ENCODE peak calls at places on chromosomes 4 and X, in seven cellular contexts. One of them, this sample, is unnamed.

GRCh38 chr4:184097240-184097619 is 120.4 kb downstream of the ENPP6 start:
- DNase-seq in heart left ventricle: peak; percentile 61
- DNase-seq in ovary: peak; percentile 75
- DNase-seq in GM23248: peak; percentile 20
- DNase-seq in tibial nerve: peak; percentile 40
- DNase-seq in WERI-Rb-1: no peak
- DNase-seq in upper lobe of right lung: peak; percentile 76
- DNase-seq in this sample: peak; percentile 87

GRCh38 chr4:7727727-7728126 is 211.9 kb downstream of the AFAP1 start:
- DNase-seq in ovary: no peak
- DNase-seq in WERI-Rb-1: no peak
- DNase-seq in upper lobe of right lung: no peak
- DNase-seq in GM23248: peak; percentile 66
- DNase-seq in tibial nerve: no peak
- DNase-seq in heart left ventricle: no peak
- DNase-seq in this sample: no peak

GRCh38 chr4:165768281-165768680 is 104.8 kb upstream of the TLL1 start:
- DNase-seq in heart left ventricle: no peak
- DNase-seq in GM23248: no peak
- DNase-seq in upper lobe of right lung: no peak
- DNase-seq in tibial nerve: no peak
- DNase-seq in ovary: no peak
- DNase-seq in WERI-Rb-1: no peak
- DNase-seq in this sample: no peak

GRCh38 chr4:109434007-109434792 is 585 bp downstream of the SEC24B start:
- DNase-seq in heart left ventricle: peak; percentile 53
- DNase-seq in tibial nerve: peak; percentile 16
- DNase-seq in GM23248: peak; percentile 66
- DNase-seq in WERI-Rb-1: peak; percentile 36
- DNase-seq in ovary: peak; percentile 71
- DNase-seq in upper lobe of right lung: peak; percentile 78
- DNase-seq in this sample: peak; percentile 56

GRCh38 chr4:32931475-32931874 is 2211.3 kb downstream of the PCDH7 start:
- DNase-seq in WERI-Rb-1: no peak
- DNase-seq in ovary: no peak
- DNase-seq in tibial nerve: no peak
- DNase-seq in upper lobe of right lung: no peak
- DNase-seq in heart left ventricle: no peak
- DNase-seq in GM23248: no peak
- DNase-seq in this sample: no peak

GRCh38 chr4:184748251-184748652 is 14.4 kb upstream of the CENPU start:
- DNase-seq in heart left ventricle: peak; percentile 72
- DNase-seq in GM23248: no peak
- DNase-seq in ovary: no peak
- DNase-seq in tibial nerve: no peak
- DNase-seq in WERI-Rb-1: no peak
- DNase-seq in upper lobe of right lung: peak; percentile 71
- DNase-seq in this sample: peak; percentile 91

GRCh38 chrX:54419559-54420302 is 20.5 kb upstream of the TSR2 start:
- DNase-seq in GM23248: no peak
- DNase-seq in WERI-Rb-1: no peak
- DNase-seq in ovary: no peak
- DNase-seq in tibial nerve: no peak
- DNase-seq in upper lobe of right lung: no peak
- DNase-seq in heart left ventricle: peak; percentile 27
- DNase-seq in this sample: no peak

GRCh38 chr4:133095591-133095990 is 53.5 kb upstream of the PCDH10 start:
- DNase-seq in ovary: no peak
- DNase-seq in WERI-Rb-1: no peak
- DNase-seq in GM23248: no peak
- DNase-seq in heart left ventricle: no peak
- DNase-seq in tibial nerve: no peak
- DNase-seq in upper lobe of right lung: no peak
- DNase-seq in this sample: no peak

GRCh38 chr4:152032722-152033131 is 271.9 kb upstream of the GATB start:
- DNase-seq in heart left ventricle: peak; percentile 58
- DNase-seq in ovary: no peak
- DNase-seq in upper lobe of right lung: no peak
- DNase-seq in tibial nerve: no peak
- DNase-seq in GM23248: peak; percentile 96
- DNase-seq in WERI-Rb-1: no peak
- DNase-seq in this sample: no peak

GRCh38 chr4:140183270-140183669 is 29.3 kb upstream of the MAML3 start:
- DNase-seq in ovary: no peak
- DNase-seq in tibial nerve: no peak
- DNase-seq in GM23248: no peak
- DNase-seq in upper lobe of right lung: no peak
- DNase-seq in WERI-Rb-1: no peak
- DNase-seq in heart left ventricle: no peak
- DNase-seq in this sample: no peak

GRCh38 chr4:181821039-181822004 is 421.9 kb upstream of the TENM3 start:
- DNase-seq in ovary: no peak
- DNase-seq in upper lobe of right lung: no peak
- DNase-seq in tibial nerve: no peak
- DNase-seq in GM23248: peak; percentile 10
- DNase-seq in heart left ventricle: no peak
- DNase-seq in WERI-Rb-1: no peak
- DNase-seq in this sample: no peak

GRCh38 chr4:187656953-187657352 is 338.6 kb upstream of the ZFP42 start:
- DNase-seq in GM23248: no peak
- DNase-seq in heart left ventricle: no peak
- DNase-seq in ovary: no peak
- DNase-seq in upper lobe of right lung: no peak
- DNase-seq in tibial nerve: no peak
- DNase-seq in WERI-Rb-1: no peak
- DNase-seq in this sample: no peak

GRCh38 chr4:78592104-78592783 is 40.7 kb downstream of the ANXA3 start:
- DNase-seq in heart left ventricle: no peak
- DNase-seq in tibial nerve: no peak
- DNase-seq in ovary: no peak
- DNase-seq in upper lobe of right lung: no peak
- DNase-seq in GM23248: peak; percentile 16
- DNase-seq in WERI-Rb-1: no peak
- DNase-seq in this sample: no peak

GRCh38 chr4:113756005-113756410 is 5.5 kb downstream of the CAMK2D start:
- DNase-seq in WERI-Rb-1: no peak
- DNase-seq in upper lobe of right lung: no peak
- DNase-seq in tibial nerve: no peak
- DNase-seq in GM23248: peak; percentile 73
- DNase-seq in ovary: no peak
- DNase-seq in heart left ventricle: no peak
- DNase-seq in this sample: no peak

GRCh38 chr4:186707996-186708395 is 15.7 kb downstream of the FAT1 start:
- DNase-seq in ovary: no peak
- DNase-seq in upper lobe of right lung: no peak
- DNase-seq in WERI-Rb-1: no peak
- DNase-seq in GM23248: no peak
- DNase-seq in tibial nerve: no peak
- DNase-seq in heart left ventricle: no peak
- DNase-seq in this sample: no peak

GRCh38 chrX:20664774-20665173 is 398.1 kb upstream of the RPS6KA3 start:
- DNase-seq in upper lobe of right lung: no peak
- DNase-seq in tibial nerve: no peak
- DNase-seq in ovary: no peak
- DNase-seq in WERI-Rb-1: no peak
- DNase-seq in heart left ventricle: no peak
- DNase-seq in GM23248: no peak
- DNase-seq in this sample: no peak

GRCh38 chr4:78652282-78652876 is 100.8 kb downstream of the ANXA3 start:
- DNase-seq in GM23248: peak; percentile 58
- DNase-seq in tibial nerve: no peak
- DNase-seq in ovary: no peak
- DNase-seq in heart left ventricle: no peak
- DNase-seq in WERI-Rb-1: no peak
- DNase-seq in upper lobe of right lung: no peak
- DNase-seq in this sample: no peak

GRCh38 chr4:53132117-53132889 is 233.6 kb downstream of the SCFD2 start:
- DNase-seq in upper lobe of right lung: no peak
- DNase-seq in GM23248: peak; percentile 26
- DNase-seq in tibial nerve: no peak
- DNase-seq in ovary: no peak
- DNase-seq in WERI-Rb-1: no peak
- DNase-seq in heart left ventricle: no peak
- DNase-seq in this sample: no peak

GRCh38 chrX:10235851-10236250 is 79.1 kb downstream of the CLCN4 start:
- DNase-seq in ovary: no peak
- DNase-seq in upper lobe of right lung: no peak
- DNase-seq in WERI-Rb-1: no peak
- DNase-seq in tibial nerve: no peak
- DNase-seq in heart left ventricle: no peak
- DNase-seq in GM23248: peak; percentile 75
- DNase-seq in this sample: no peak

GRCh38 chr4:8330821-8331566 is 61.4 kb downstream of the HTRA3 start:
- DNase-seq in WERI-Rb-1: peak; percentile 4
- DNase-seq in ovary: no peak
- DNase-seq in upper lobe of right lung: peak; percentile 69
- DNase-seq in tibial nerve: peak; percentile 42
- DNase-seq in heart left ventricle: peak; percentile 88
- DNase-seq in GM23248: peak; percentile 48
- DNase-seq in this sample: peak; percentile 92

GRCh38 chr4:153971878-153972277 is 183.0 kb upstream of the SFRP2 start:
- DNase-seq in upper lobe of right lung: no peak
- DNase-seq in WERI-Rb-1: no peak
- DNase-seq in tibial nerve: no peak
- DNase-seq in heart left ventricle: no peak
- DNase-seq in GM23248: no peak
- DNase-seq in ovary: no peak
- DNase-seq in this sample: no peak

GRCh38 chr4:39706334-39706733 is 8.4 kb downstream of the UBE2K start:
- DNase-seq in heart left ventricle: peak; percentile 74
- DNase-seq in tibial nerve: no peak
- DNase-seq in upper lobe of right lung: no peak
- DNase-seq in ovary: no peak
- DNase-seq in GM23248: peak; percentile 93
- DNase-seq in WERI-Rb-1: no peak
- DNase-seq in this sample: peak; percentile 58

GRCh38 chrX:133921764-133922389 is 63.5 kb downstream of the GPC3 start:
- DNase-seq in WERI-Rb-1: peak; percentile 40
- DNase-seq in tibial nerve: no peak
- DNase-seq in ovary: no peak
- DNase-seq in upper lobe of right lung: peak; percentile 64
- DNase-seq in heart left ventricle: peak; percentile 39
- DNase-seq in GM23248: peak; percentile 26
- DNase-seq in this sample: peak; percentile 38

GRCh38 chr4:107931775-107932321 is 499 bp downstream of the CYP2U1 start:
- DNase-seq in ovary: no peak
- DNase-seq in upper lobe of right lung: peak; percentile 72
- DNase-seq in GM23248: no peak
- DNase-seq in heart left ventricle: peak; percentile 37
- DNase-seq in tibial nerve: no peak
- DNase-seq in WERI-Rb-1: no peak
- DNase-seq in this sample: no peak

GRCh38 chrX:50941638-50942037 is 31.1 kb downstream of the BMP15 start:
- DNase-seq in tibial nerve: no peak
- DNase-seq in WERI-Rb-1: peak; percentile 5
- DNase-seq in GM23248: peak; percentile 7
- DNase-seq in ovary: no peak
- DNase-seq in heart left ventricle: no peak
- DNase-seq in upper lobe of right lung: no peak
- DNase-seq in this sample: peak; percentile 22

GRCh38 chr4:56084849-56085248 is 136.1 kb downstream of the CEP135 start:
- DNase-seq in heart left ventricle: no peak
- DNase-seq in GM23248: no peak
- DNase-seq in WERI-Rb-1: no peak
- DNase-seq in tibial nerve: no peak
- DNase-seq in upper lobe of right lung: no peak
- DNase-seq in ovary: no peak
- DNase-seq in this sample: no peak

GRCh38 chr4:56086073-56086521 is 137.4 kb downstream of the CEP135 start:
- DNase-seq in upper lobe of right lung: no peak
- DNase-seq in ovary: no peak
- DNase-seq in heart left ventricle: no peak
- DNase-seq in WERI-Rb-1: no peak
- DNase-seq in GM23248: no peak
- DNase-seq in tibial nerve: no peak
- DNase-seq in this sample: no peak

GRCh38 chr4:56086561-56086960 is 137.8 kb downstream of the CEP135 start:
- DNase-seq in upper lobe of right lung: no peak
- DNase-seq in GM23248: no peak
- DNase-seq in WERI-Rb-1: no peak
- DNase-seq in tibial nerve: no peak
- DNase-seq in ovary: no peak
- DNase-seq in heart left ventricle: no peak
- DNase-seq in this sample: no peak

GRCh38 chr4:56080384-56080783 is 131.6 kb downstream of the CEP135 start:
- DNase-seq in WERI-Rb-1: no peak
- DNase-seq in GM23248: no peak
- DNase-seq in ovary: no peak
- DNase-seq in heart left ventricle: no peak
- DNase-seq in tibial nerve: no peak
- DNase-seq in upper lobe of right lung: no peak
- DNase-seq in this sample: no peak

DNA sequence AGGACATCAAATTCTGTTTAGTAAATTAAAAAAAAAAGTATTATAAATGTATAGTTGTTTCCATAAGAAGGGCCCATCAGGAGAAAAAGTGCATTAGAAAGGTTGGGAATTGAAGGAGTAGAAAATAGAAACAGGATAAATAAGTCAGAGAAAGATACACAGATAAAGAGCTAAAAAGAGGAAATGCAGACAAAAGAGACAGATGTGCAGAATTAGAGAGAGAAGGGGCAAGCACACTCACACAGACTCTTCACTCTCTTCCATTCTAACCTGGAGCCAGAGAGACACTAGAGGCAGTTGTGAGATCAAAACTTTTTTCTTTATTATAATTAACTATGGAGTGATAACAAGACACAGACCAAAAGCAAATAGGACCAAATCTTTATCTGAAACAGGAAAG is 134.1 kb downstream of the CEP135 start:
- DNase-seq in WERI-Rb-1: no peak
- DNase-seq in upper lobe of right lung: no peak
- DNase-seq in tibial nerve: no peak
- DNase-seq in heart left ventricle: no peak
- DNase-seq in ovary: no peak
- DNase-seq in GM23248: no peak
- DNase-seq in this sample: no peak
- H3K9me3 ChIP-seq in WERI-Rb-1: no peaks in the 10 kb centered on the region
- H3K9me3 ChIP-seq in upper lobe of right lung: no peaks in the 10 kb centered on the region
- H3K9me3 ChIP-seq in tibial nerve: no peaks in the 10 kb centered on the region
- H3K9me3 ChIP-seq in heart left ventricle: peaks cover 5% of the 10 kb centered on the region
- H3K9me3 ChIP-seq in ovary: no peaks in the 10 kb centered on the region
- H3K9me3 ChIP-seq in GM23248: no peaks in the 10 kb centered on the region
- H3K9me3 ChIP-seq in this sample: no peaks in the 10 kb centered on the region

GRCh38 chrX:100643212-100643611 is 787 bp upstream of the SRPX2 start:
- DNase-seq in WERI-Rb-1: no peak
- DNase-seq in GM23248: no peak
- DNase-seq in heart left ventricle: no peak
- DNase-seq in upper lobe of right lung: no peak
- DNase-seq in ovary: no peak
- DNase-seq in tibial nerve: no peak
- DNase-seq in this sample: no peak
- H3K4me3 ChIP-seq in WERI-Rb-1: no peak overlapping the region
- H3K4me3 ChIP-seq in GM23248: peak overlapping the region; percentile 74
- H3K4me3 ChIP-seq in heart left ventricle: no peak overlapping the region
- H3K4me3 ChIP-seq in upper lobe of right lung: no peak overlapping the region
- H3K4me3 ChIP-seq in ovary: no peak overlapping the region
- H3K4me3 ChIP-seq in tibial nerve: no peak overlapping the region
- H3K4me3 ChIP-seq in this sample: no peak overlapping the region

GRCh38 chrX:68877606-68878005 is 48.8 kb downstream of the EFNB1 start:
- DNase-seq in GM23248: no peak
- DNase-seq in upper lobe of right lung: no peak
- DNase-seq in heart left ventricle: no peak
- DNase-seq in WERI-Rb-1: no peak
- DNase-seq in tibial nerve: no peak
- DNase-seq in ovary: no peak
- DNase-seq in this sample: no peak
- H3K9me3 ChIP-seq in GM23248: no peaks in the 10 kb centered on the region
- H3K9me3 ChIP-seq in upper lobe of right lung: no peaks in the 10 kb centered on the region
- H3K9me3 ChIP-seq in heart left ventricle: no peaks in the 10 kb centered on the region
- H3K9me3 ChIP-seq in WERI-Rb-1: no peaks in the 10 kb centered on the region
- H3K9me3 ChIP-seq in tibial nerve: no peaks in the 10 kb centered on the region
- H3K9me3 ChIP-seq in ovary: no peaks in the 10 kb centered on the region
- H3K9me3 ChIP-seq in this sample: no peaks in the 10 kb centered on the region

GRCh38 chr4:163393471-163393870 is 49.8 kb downstream of the NPY5R start:
- DNase-seq in WERI-Rb-1: no peak
- DNase-seq in ovary: no peak
- DNase-seq in GM23248: no peak
- DNase-seq in upper lobe of right lung: no peak
- DNase-seq in tibial nerve: no peak
- DNase-seq in heart left ventricle: no peak
- DNase-seq in this sample: no peak
- H3K4me3 ChIP-seq in WERI-Rb-1: no peak overlapping the region
- H3K4me3 ChIP-seq in ovary: no peak overlapping the region
- H3K4me3 ChIP-seq in GM23248: no peak overlapping the region
- H3K4me3 ChIP-seq in upper lobe of right lung: no peak overlapping the region
- H3K4me3 ChIP-seq in tibial nerve: no peak overlapping the region
- H3K4me3 ChIP-seq in heart left ventricle: no peak overlapping the region
- H3K4me3 ChIP-seq in this sample: no peak overlapping the region

This sample was measured in right cardiac atrium.